ENCODE peak calls at places on chromosomes 4 and X, in five cellular contexts. C is breast epithelium, K is stomach, P is left lung, M is PC-3. X is an unnamed sample.

GRCh38 chrX:13688384-13688771 is 550 bp upstream of the RAB9A start:
- DNase-seq in P (no peak), K (no peak), M (peak), C (no peak), X (no peak)

GRCh38 chr4:151674804-151675290 is 86.0 kb downstream of the GATB start:
- DNase-seq in P (peak), K (peak), C (peak), M (no peak), X (peak)

GRCh38 chr4:156642161-156642560 is 329.4 kb downstream of the PDGFC start:
- DNase-seq in C (no peak), P (no peak), M (no peak), K (no peak), X (no peak)

GRCh38 chr4:25141592-25141991 is 18.7 kb downstream of the SEPSECS start:
- DNase-seq in C (no peak), M (no peak), K (no peak), P (no peak), X (no peak)

GRCh38 chr4:117488692-117489091 is 403.3 kb upstream of the TRAM1L1 start:
- DNase-seq in M (no peak), P (no peak), C (no peak), K (no peak), X (no peak)

GRCh38 chrX:37405954-37406353 is 56.8 kb downstream of the PRRG1 start:
- DNase-seq in M (no peak), K (no peak), C (no peak), P (no peak), X (no peak)

GRCh38 chrX:41457618-41458192 is 10.6 kb downstream of the NYX start:
- DNase-seq in M (peak), C (no peak), P (no peak), K (no peak), X (no peak)

GRCh38 chr4:124713213-124713592 is 671 bp upstream of the ANKRD50 start:
- DNase-seq in C (peak), M (peak), K (peak), P (peak), X (peak)

GRCh38 chr4:51842167-51842553 is 793 bp upstream of the DCUN1D4 start:
- DNase-seq in P (peak), K (no peak), C (peak), M (no peak), X (no peak)

GRCh38 chrX:3962511-3963350 is 249.3 kb upstream of the PRKX start:
- DNase-seq in P (no peak), M (peak), K (no peak), C (no peak), X (no peak)

GRCh38 chr4:86019906-86020305 is 339.9 kb downstream of the MAPK10 start:
- DNase-seq in K (no peak), P (no peak), M (peak), C (no peak), X (no peak)

GRCh38 chr4:140252742-140253555 is 99.0 kb upstream of the MAML3 start:
- DNase-seq in K (peak), C (peak), P (peak), M (peak), X (peak)

DNA sequence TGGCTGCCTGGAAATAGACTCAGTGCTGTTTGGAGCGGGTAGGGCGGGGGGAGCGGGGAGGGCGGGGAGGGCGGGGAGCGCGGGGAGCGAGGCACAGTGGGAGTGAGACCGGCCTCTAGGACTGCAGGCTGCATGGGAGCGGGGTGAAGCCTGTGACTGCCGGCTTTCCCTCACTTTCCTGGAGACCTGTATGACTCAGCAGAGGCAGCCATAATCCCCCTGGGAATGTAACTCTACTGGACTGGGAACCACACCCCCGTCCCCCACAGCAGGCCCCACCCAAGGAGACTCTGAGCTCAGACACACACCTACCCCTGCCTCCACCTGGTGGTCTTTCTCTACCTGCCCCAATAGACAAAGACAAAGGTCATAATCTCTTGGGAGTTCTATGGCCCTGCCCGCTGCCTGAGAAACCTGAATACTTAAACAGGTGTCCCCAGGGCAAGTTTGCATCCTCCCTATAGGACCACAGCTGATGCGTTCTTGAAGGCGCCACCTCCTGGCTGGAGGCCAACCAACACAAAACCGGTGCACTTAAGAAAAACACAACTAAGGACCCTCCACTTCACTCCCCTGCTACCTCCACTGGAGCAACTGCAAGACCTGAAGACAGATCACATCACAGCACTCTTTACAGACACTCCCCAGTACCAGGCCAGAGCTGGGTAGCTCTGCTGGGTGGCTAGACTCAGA is 18.0 kb downstream of the HDAC8 start:
- DNase-seq in C (no peak), K (no peak), M (peak), P (no peak), X (no peak)
- H3K4me3 ChIP-seq in C (no peak), K (no peak), M (no peak), P (no peak), X (no peak)

GRCh38 chrX:15315509-15315908 is at the start of gene ASB11:
- DNase-seq in M (no peak), P (no peak), C (no peak), K (no peak), X (no peak)

GRCh38 chrX:15319075-15319474 is 3.6 kb upstream of the ASB11 start:
- DNase-seq in K (no peak), C (no peak), P (no peak), M (no peak), X (no peak)

GRCh38 chrX:15322472-15322871 is 7.0 kb upstream of the ASB11 start:
- DNase-seq in K (no peak), M (no peak), P (no peak), C (no peak), X (no peak)

GRCh38 chrX:15320297-15320696 is 4.9 kb upstream of the ASB11 start:
- DNase-seq in P (no peak), K (no peak), M (no peak), C (no peak), X (no peak)

DNA sequence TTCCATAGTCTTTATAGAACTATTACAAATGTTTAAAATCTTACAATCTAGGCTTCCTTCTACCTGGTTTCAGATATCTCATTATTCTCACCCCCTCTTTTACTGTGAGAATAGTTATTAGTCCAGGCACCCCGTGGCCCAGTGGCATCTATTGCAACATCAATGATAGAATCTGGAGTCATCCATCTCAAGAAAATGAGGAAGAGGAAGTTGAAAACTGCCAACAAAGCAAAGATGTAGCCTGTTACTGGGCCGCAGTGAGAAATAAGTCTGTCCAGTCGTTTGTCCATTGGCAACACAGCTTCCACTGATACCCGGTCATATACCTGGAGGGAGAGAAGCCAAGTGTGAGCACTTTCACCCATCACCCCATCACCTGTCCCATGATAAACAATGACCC is 6.0 kb upstream of the ASB11 start:
- DNase-seq in P (no peak), M (no peak), C (no peak), K (no peak), X (no peak)
- H3K27ac ChIP-seq in P (no peak), M (no peak), C (no peak), K (no peak), X (no peak)

GRCh38 chr4:147110473-147110872 is 164.8 kb upstream of the TTC29 start:
- DNase-seq in P (no peak), M (no peak), K (no peak), C (no peak), X (no peak)

GRCh38 chr4:147108409-147108808 is 162.7 kb upstream of the TTC29 start:
- DNase-seq in M (peak), P (no peak), C (no peak), K (no peak), X (no peak)

GRCh38 chr4:147109800-147110199 is 164.1 kb upstream of the TTC29 start:
- DNase-seq in P (no peak), C (no peak), M (no peak), K (no peak), X (no peak)

DNA sequence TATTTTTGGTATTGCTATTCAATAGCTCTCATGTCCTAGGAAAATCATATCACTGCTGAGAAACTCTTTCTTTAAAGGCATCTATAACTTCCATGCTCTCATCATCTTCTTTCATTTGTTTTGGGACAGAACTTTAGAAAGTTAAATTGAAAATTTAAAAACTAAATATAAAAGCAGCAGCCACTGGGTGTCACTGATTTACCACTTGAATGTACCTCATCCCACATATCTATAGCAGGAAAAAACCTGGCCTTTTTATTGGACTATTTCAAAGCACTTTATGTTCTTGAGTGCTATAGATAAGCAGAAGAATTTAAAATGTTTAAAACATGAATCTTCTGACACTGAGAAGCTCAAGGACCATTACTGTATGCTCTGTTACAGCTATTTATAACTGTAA is 165.3 kb upstream of the TTC29 start:
- DNase-seq in C (no peak), M (peak), P (no peak), K (no peak), X (no peak)
- TF ChIP-seq CTCF in C (no peak), M (peak), P (no peak), K (no peak), X (peak)

GRCh38 chrX:16870095-16870860 is at the start of gene RBBP7:
- DNase-seq in C (peak), P (peak), K (peak), M (peak), X (peak)

GRCh38 chrX:16873106-16873505 is 2.9 kb upstream of the RBBP7 start:
- DNase-seq in P (no peak), M (peak), K (no peak), C (no peak), X (no peak)

GRCh38 chrX:16868920-16869319 is 1.2 kb downstream of the RBBP7 start:
- DNase-seq in P (no peak), K (no peak), C (no peak), M (no peak), X (no peak)

GRCh38 chrX:16869393-16870094 is 618 bp downstream of the RBBP7 start:
- DNase-seq in M (peak), K (peak), C (no peak), P (peak), X (no peak)

DNA sequence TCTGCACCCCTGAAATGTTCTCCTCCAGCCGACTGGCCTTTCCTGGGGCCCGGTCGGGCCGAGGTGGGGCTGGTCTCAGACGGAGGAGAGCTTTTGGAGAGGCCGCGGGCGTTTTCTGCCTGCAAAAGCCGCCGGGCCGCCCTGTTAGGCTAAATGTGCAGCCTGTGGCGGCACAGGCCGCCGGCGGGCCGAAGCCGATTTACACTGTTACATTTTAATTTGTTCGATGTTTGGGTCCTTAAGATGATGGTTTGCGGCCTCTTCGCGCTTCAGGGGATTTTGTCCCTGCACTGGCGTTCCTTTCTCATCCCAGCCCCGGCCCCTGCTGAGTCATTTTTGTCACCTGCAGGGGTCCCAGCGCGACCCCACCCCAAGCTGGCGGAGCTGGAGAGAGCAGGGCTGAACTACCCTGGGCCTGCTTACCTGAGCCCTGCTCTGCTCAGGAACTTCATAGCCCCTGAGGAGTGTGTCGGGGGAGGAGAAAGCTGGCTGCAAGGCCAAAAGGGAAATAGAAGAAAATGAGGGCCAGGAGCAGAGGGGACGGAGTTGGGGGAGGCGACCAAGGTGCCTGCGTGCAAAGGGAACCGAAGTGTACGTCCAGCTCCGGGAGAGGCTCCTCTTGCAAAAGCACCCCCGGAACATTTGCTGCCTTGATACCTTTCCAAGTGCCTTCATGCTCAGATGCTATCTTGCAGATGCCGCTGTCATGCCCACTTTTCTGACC is 861 bp upstream of the RBBP7 start:
- DNase-seq in P (peak), M (peak), K (peak), C (no peak), X (peak)
- H3K4me3 ChIP-seq in P (peak), M (peak), K (peak), C (peak), X (peak)

GRCh38 chr4:38071801-38072567 is 111.8 kb downstream of the PTTG2 start:
- DNase-seq in K (no peak), P (no peak), M (no peak), C (no peak), X (no peak)

GRCh38 chr4:38075370-38076152 is 115.4 kb downstream of the PTTG2 start:
- DNase-seq in M (no peak), K (no peak), C (no peak), P (no peak), X (no peak)

GRCh38 chr4:38073596-38074234 is 113.5 kb downstream of the PTTG2 start:
- DNase-seq in K (no peak), M (no peak), P (no peak), C (no peak), X (no peak)

GRCh38 chr4:38069271-38069760 is 109.1 kb downstream of the PTTG2 start:
- DNase-seq in M (peak), P (no peak), K (peak), C (no peak), X (no peak)

GRCh38 chr4:38072578-38072977 is 112.4 kb downstream of the PTTG2 start:
- DNase-seq in K (no peak), C (no peak), M (no peak), P (no peak), X (no peak)
- H3K27ac ChIP-seq in K (peak), C (no peak), M (no peak), P (no peak), X (no peak)

GRCh38 chr4:169070071-169070894 is 60.2 kb upstream of the CBR4 start:
- DNase-seq in C (peak), P (no peak), M (peak), K (peak), X (no peak)

GRCh38 chr4:169070895-169071218 is 60.8 kb upstream of the CBR4 start:
- DNase-seq in M (peak), P (no peak), C (peak), K (peak), X (no peak)

GRCh38 chr4:169066934-169067333 is 56.9 kb upstream of the CBR4 start:
- DNase-seq in P (no peak), M (no peak), K (no peak), C (no peak), X (no peak)

GRCh38 chr4:169071781-169072180 is 61.7 kb upstream of the CBR4 start:
- DNase-seq in K (no peak), P (no peak), M (no peak), C (no peak), X (no peak)

DNA sequence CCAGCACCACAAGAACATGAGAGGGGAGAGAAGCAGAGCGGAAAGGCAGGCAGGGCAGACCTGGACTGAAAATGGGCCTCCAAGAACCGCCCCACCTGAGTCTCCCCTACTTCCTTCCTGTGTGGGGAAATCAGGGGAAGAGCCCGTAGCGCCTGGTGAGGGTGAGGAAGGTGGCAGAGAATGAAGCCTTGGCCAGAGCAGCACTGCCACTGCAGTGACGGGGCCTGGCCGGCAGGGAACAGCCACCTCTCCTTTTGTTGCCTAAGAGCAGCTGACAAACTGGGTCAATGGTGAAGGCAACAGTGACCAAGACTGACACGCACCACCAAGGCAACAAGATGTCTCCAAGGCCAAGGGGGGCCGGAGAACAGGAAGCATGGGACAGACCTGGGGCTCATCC is 58.4 kb upstream of the CBR4 start:
- DNase-seq in M (no peak), K (no peak), P (no peak), C (no peak), X (no peak)
- TF ChIP-seq CTCF in M (no peak), K (no peak), P (no peak), C (peak), X (no peak)

GRCh38 chrX:1327651-1328304 is 8.8 kb upstream of the IL3RA start:
- DNase-seq in P (peak), K (no peak), C (no peak), M (no peak), X (no peak)

GRCh38 chrX:1334854-1335253 is 1.7 kb upstream of the IL3RA start:
- DNase-seq in P (no peak), K (no peak), C (no peak), M (no peak), X (no peak)

GRCh38 chrX:1336331-1337143 is at the start of gene IL3RA:
- DNase-seq in P (peak), C (no peak), M (no peak), K (no peak), X (no peak)

GRCh38 chrX:1325515-1326116 is 11.0 kb upstream of the IL3RA start:
- DNase-seq in M (no peak), K (no peak), P (peak), C (no peak), X (no peak)

GRCh38 chrX:1330605-1331004 is 6.0 kb upstream of the IL3RA start:
- DNase-seq in P (peak), K (no peak), C (no peak), M (no peak), X (no peak)
- H3K4me3 ChIP-seq in P (no peak), K (no peak), C (no peak), M (no peak), X (no peak)